ENCODE peak calls at places on chromosomes 2 and 18, in seven cellular contexts. V, U, K, N, L, W and Q are unnamed samples.

GRCh38 chr2:42328148-42328833 is 32.7 kb downstream of the COX7A2L start:
- DNase-seq in V (no peak), U (no peak), K (no peak), N (peak; percentile 57), L (no peak), W (no peak), Q (no peak)

GRCh38 chr2:28516950-28517349 is 21.1 kb downstream of the PLB1 start:
- DNase-seq in V (no peak), U (no peak), K (no peak), N (no peak), L (no peak), W (no peak), Q (no peak)

GRCh38 chr2:195782156-195782555 is 125.1 kb downstream of the SLC39A10 start:
- DNase-seq in V (no peak), U (no peak), K (no peak), N (peak; percentile 15), L (no peak), W (no peak), Q (no peak)

GRCh38 chr2:231321021-231321420 is 74.5 kb upstream of the B3GNT7 start:
- DNase-seq in V (peak; percentile 73), U (no peak), K (peak; percentile 61), N (no peak), L (no peak), W (peak; percentile 67), Q (no peak)

GRCh38 chr18:35241523-35241804 is 630 bp downstream of the ZNF397 start:
- DNase-seq in V (no peak), U (no peak), K (no peak), N (no peak), L (no peak), W (no peak), Q (no peak)

GRCh38 chr2:113162173-113162572 is 11.6 kb upstream of the PSD4 start:
- DNase-seq in V (no peak), U (no peak), K (peak; percentile 30), N (no peak), L (no peak), W (no peak), Q (no peak)

GRCh38 chr2:10204326-10205200 is 82.0 kb downstream of the RRM2 start:
- DNase-seq in V (no peak), U (no peak), K (peak; percentile 68), N (peak; percentile 12), L (no peak), W (no peak), Q (no peak)

GRCh38 chr2:134234535-134234934 is 19.3 kb upstream of the MGAT5 start:
- DNase-seq in V (no peak), U (no peak), K (no peak), N (no peak), L (no peak), W (peak; percentile 71), Q (peak; percentile 53)

DNA sequence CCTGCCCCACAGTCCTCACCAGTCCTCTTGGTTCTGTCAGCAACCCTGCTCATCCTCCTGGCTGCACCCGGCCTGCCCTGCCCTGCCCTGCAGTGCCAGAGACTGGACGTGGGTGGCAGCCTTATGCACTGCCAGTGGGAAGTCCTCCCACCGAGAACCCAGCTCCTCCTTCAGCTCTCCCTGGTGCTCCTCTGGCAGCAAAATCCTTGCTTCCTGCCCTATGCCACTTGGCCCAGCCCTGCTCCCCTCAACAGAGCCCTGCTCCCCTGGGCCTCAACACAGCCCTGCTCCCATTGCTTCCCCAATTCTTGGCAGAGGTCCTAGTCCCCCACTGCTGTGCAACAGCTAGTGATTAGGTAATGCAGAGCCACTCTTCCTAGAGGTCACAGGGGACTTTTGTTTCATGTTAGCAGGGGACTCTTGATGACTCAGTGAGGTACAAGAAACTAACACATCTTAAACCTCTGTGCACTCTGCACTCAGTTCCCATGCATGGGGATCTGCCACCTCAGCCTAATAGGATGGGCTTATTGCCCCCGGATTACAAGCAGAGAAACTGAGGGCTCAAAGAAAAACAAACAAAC is 58.0 kb upstream of the EDAR start:
- DNase-seq in V (no peak), U (no peak), K (no peak), N (no peak), L (no peak), W (no peak), Q (peak; percentile 20)
- TF ChIP-seq CTCF in V (no peak), U (no peak), K (no peak), N (no peak), L (no peak), W (no peak), Q (no peak)

DNA sequence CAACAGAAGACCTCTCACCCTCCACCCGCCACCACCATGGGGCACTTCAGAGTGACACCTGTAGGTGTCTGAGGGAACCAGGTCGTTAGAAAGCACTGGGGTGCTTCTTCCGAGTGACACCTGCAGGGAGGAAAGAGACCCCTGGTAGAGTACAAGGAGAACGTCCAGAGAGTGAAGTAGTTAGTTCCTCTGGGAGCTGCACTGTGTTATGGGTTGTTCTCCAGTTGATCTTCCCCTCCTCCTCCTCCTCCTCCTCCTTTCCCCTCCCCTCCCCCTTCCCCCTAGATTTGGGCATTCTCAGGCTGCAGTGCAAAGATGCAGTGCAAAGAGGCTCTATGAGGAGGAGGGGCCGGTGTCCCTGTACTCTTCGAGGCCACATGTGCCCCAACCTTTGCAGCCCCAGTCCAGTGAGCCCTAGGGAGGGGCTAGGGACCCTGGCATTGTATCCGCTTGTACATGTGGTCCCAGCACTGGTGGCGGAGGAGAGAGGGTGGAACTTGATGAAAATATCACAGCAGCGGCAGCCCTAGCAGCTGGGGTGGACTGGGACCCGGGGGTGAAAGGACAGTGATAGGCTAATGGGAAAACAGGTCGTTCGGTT is 850 bp downstream of the DNAJB2 start:
- DNase-seq in V (no peak), U (no peak), K (peak; percentile 58), N (no peak), L (no peak), W (no peak), Q (no peak)
- TF ChIP-seq CTCF in V (no peak), U (no peak), K (peak; percentile 39), N (no peak), L (no peak), W (no peak), Q (peak; percentile 2)

GRCh38 chr2:120684691-120685402 is 50.8 kb upstream of the GLI2 start:
- DNase-seq in V (peak; percentile 59), U (no peak), K (no peak), N (peak; percentile 18), L (no peak), W (no peak), Q (no peak)

GRCh38 chr2:120684225-120684624 is 51.4 kb upstream of the GLI2 start:
- DNase-seq in V (no peak), U (peak; percentile 53), K (no peak), N (no peak), L (no peak), W (no peak), Q (no peak)

GRCh38 chr2:120685403-120686297 is 50.0 kb upstream of the GLI2 start:
- DNase-seq in V (peak; percentile 67), U (no peak), K (no peak), N (no peak), L (no peak), W (no peak), Q (no peak)

GRCh38 chr2:120687210-120687609 is 48.5 kb upstream of the GLI2 start:
- DNase-seq in V (no peak), U (no peak), K (no peak), N (no peak), L (no peak), W (no peak), Q (no peak)

GRCh38 chr2:120686511-120687168 is 49.0 kb upstream of the GLI2 start:
- DNase-seq in V (peak; percentile 47), U (no peak), K (no peak), N (no peak), L (peak; percentile 53), W (no peak), Q (peak; percentile 23)
- TF ChIP-seq CTCF in V (no peak), U (peak; percentile 38), K (peak; percentile 67), N (peak; percentile 28), L (peak; percentile 63), W (no peak), Q (peak; percentile 80)

GRCh38 chr2:205934443-205934842 is 151.5 kb downstream of the INO80D start:
- DNase-seq in V (no peak), U (no peak), K (no peak), N (no peak), L (no peak), W (no peak), Q (peak; percentile 24)
- TF ChIP-seq CTCF in V (no peak), U (peak; percentile 31), K (peak; percentile 57), N (peak; percentile 12), L (no peak), W (no peak), Q (peak; percentile 15)

DNA sequence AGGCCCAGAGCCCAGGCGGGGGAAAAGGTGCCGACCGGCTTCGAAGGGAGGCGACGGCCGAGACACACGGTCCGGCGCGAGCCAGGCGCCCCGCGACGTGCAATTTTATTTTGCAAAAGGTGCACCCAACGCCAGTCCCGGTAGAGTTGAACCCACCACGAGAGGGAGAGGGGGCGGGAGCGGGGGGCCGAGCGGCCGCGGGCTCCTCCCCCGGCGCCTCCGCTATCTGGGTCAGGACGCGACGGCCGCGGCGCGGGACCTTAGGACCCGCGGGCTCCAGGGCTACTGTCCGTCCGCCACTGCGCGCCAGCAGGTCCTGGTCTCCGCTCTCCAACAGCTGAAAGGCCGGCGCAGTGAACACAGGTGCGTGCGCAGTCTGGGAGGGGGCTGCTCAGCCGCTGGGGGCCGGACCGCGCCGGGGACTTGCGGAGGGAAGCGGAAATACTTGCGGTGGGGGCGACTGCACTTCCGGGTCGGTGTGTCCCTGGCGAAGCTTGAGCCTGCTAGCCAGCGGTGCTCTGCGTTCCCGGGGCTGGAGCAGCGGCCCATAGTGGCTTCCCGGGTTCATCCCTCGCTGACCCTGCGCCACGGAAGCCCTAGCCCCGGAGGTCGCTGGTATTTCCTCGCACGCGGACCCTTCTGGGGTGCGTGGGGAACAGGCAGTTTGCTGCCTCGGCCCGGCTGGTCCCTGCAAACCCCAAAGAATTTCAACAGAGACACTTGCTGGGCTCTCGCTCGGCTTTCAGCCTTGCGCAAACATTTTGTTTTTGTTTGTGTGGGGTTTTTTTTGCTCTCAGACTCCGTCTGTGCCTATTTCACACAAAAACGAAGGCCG is at the start of gene RMDN2:
- DNase-seq in V (peak; percentile 95), U (peak; percentile 81), K (peak; percentile 96), N (peak; percentile 91), L (peak; percentile 97), W (peak; percentile 94), Q (peak; percentile 93)
- TF ChIP-seq CTCF in V (no peak), U (peak; percentile 21), K (peak; percentile 25), N (no peak), L (no peak), W (no peak), Q (no peak)

GRCh38 chr18:37484893-37485834 is 80.4 kb downstream of the CELF4 start:
- DNase-seq in V (no peak), U (no peak), K (no peak), N (no peak), L (peak; percentile 72), W (peak; percentile 49), Q (peak; percentile 45)
- TF ChIP-seq CTCF in V (no peak), U (no peak), K (peak; percentile 62), N (no peak), L (peak; percentile 50), W (no peak), Q (no peak)